ENCODE peak calls at places on chromosomes 4 and X, in eight cellular contexts. Q, E, U, Y, I, L, R and J are unnamed samples.

GRCh38 chr4:64935469-64936001 is 526.3 kb upstream of the TECRL start:
- DNase-seq in Q (no peak), E (no peak), U (no peak), Y (no peak), I (no peak), L (no peak), R (no peak), J (no peak)

GRCh38 chrX:104166735-104167436 is 633 bp downstream of the FAM199X start:
- DNase-seq in Q (no peak), E (no peak), U (no peak), Y (no peak), I (no peak), L (no peak), R (no peak), J (no peak)

GRCh38 chr4:73894021-73894420 is 24.8 kb downstream of the CXCL1 start:
- DNase-seq in Q (no peak), E (no peak), U (no peak), Y (no peak), I (no peak), L (no peak), R (no peak), J (no peak)

GRCh38 chrX:137568741-137569469 is 3.0 kb downstream of the ZIC3 start:
- DNase-seq in Q (no peak), E (no peak), U (no peak), Y (no peak), I (no peak), L (no peak), R (no peak), J (no peak)

GRCh38 chrX:69109706-69110635 is 55.3 kb downstream of the PJA1 start:
- DNase-seq in Q (no peak), E (no peak), U (no peak), Y (no peak), I (no peak), L (no peak), R (no peak), J (no peak)

GRCh38 chr4:8188743-8189550 is 10.1 kb upstream of the SH3TC1 start:
- DNase-seq in Q (no peak), E (no peak), U (peak; percentile 57), Y (no peak), I (peak; percentile 58), L (no peak), R (peak; percentile 72), J (peak; percentile 82)

GRCh38 chr4:185128272-185129119 is 14.6 kb upstream of the SLC25A4 start:
- DNase-seq in Q (peak; percentile 70), E (peak; percentile 13), U (peak; percentile 47), Y (peak; percentile 16), I (no peak), L (no peak), R (peak; percentile 26), J (no peak)

GRCh38 chrX:110675866-110676265 is 119.8 kb downstream of the CHRDL1 start:
- DNase-seq in Q (no peak), E (no peak), U (no peak), Y (no peak), I (peak; percentile 18), L (no peak), R (no peak), J (no peak)

GRCh38 chr4:55396305-55397023 is 707 bp downstream of the TMEM165 start:
- DNase-seq in Q (peak; percentile 76), E (peak; percentile 19), U (peak; percentile 39), Y (peak; percentile 24), I (no peak), L (peak; percentile 9), R (peak; percentile 47), J (peak; percentile 46)

GRCh38 chr4:88937081-88937480 is 119.9 kb downstream of the FAM13A start:
- DNase-seq in Q (no peak), E (no peak), U (no peak), Y (no peak), I (no peak), L (no peak), R (no peak), J (no peak)

GRCh38 chrX:55867254-55867653 is 149.7 kb downstream of the RRAGB start:
- DNase-seq in Q (no peak), E (no peak), U (no peak), Y (no peak), I (no peak), L (no peak), R (no peak), J (no peak)

GRCh38 chrX:96424007-96424406 is 260.6 kb upstream of the DIAPH2 start:
- DNase-seq in Q (no peak), E (no peak), U (no peak), Y (no peak), I (no peak), L (no peak), R (no peak), J (no peak)

GRCh38 chr4:1577818-1578217 is 106.3 kb downstream of the FAM53A start:
- DNase-seq in Q (no peak), E (no peak), U (no peak), Y (no peak), I (no peak), L (no peak), R (no peak), J (no peak)

GRCh38 chrX:67503453-67503852 is 40.4 kb upstream of the AR start:
- DNase-seq in Q (no peak), E (no peak), U (no peak), Y (no peak), I (no peak), L (no peak), R (no peak), J (no peak)

GRCh38 chr4:87886083-87886482 is 53.3 kb downstream of the MEPE start:
- DNase-seq in Q (no peak), E (no peak), U (no peak), Y (no peak), I (no peak), L (no peak), R (no peak), J (no peak)

GRCh38 chr4:23006756-23007155 is 314.0 kb downstream of the GBA3 start:
- DNase-seq in Q (no peak), E (no peak), U (no peak), Y (no peak), I (no peak), L (no peak), R (no peak), J (no peak)

GRCh38 chr4:151730003-151730559 is 30.7 kb downstream of the GATB start:
- DNase-seq in Q (no peak), E (no peak), U (no peak), Y (no peak), I (no peak), L (no peak), R (no peak), J (no peak)

GRCh38 chr4:181952478-181952877 is 290.7 kb upstream of the TENM3 start:
- DNase-seq in Q (no peak), E (no peak), U (no peak), Y (no peak), I (peak; percentile 62), L (no peak), R (peak; percentile 33), J (no peak)

GRCh38 chr4:114600066-114600552 is 1.5 kb downstream of the UGT8 start:
- DNase-seq in Q (no peak), E (no peak), U (no peak), Y (no peak), I (no peak), L (no peak), R (no peak), J (no peak)

GRCh38 chr4:166198041-166198440 is 325.0 kb downstream of the TLL1 start:
- DNase-seq in Q (no peak), E (no peak), U (no peak), Y (no peak), I (no peak), L (no peak), R (no peak), J (no peak)

GRCh38 chr4:7365472-7366179 is 69.1 kb downstream of the PSAPL1 start:
- DNase-seq in Q (peak; percentile 30), E (no peak), U (peak; percentile 77), Y (no peak), I (no peak), L (no peak), R (peak; percentile 16), J (no peak)

GRCh38 chr4:87913871-87914270 is 61.6 kb upstream of the SPP1 start:
- DNase-seq in Q (no peak), E (no peak), U (no peak), Y (no peak), I (no peak), L (no peak), R (no peak), J (no peak)

GRCh38 chrX:311156-312129 is 7.2 kb downstream of the GTPBP6 start:
- DNase-seq in Q (peak; percentile 38), E (no peak), U (peak; percentile 22), Y (no peak), I (no peak), L (no peak), R (no peak), J (no peak)

GRCh38 chrX:130299279-130300009 is 30.7 kb upstream of the ZNF280C start:
- DNase-seq in Q (no peak), E (no peak), U (no peak), Y (no peak), I (no peak), L (no peak), R (peak; percentile 16), J (peak; percentile 44)

GRCh38 chr4:48653217-48654014 is 126.7 kb downstream of the FRYL start:
- DNase-seq in Q (peak; percentile 51), E (peak; percentile 11), U (peak; percentile 66), Y (peak; percentile 10), I (no peak), L (peak; percentile 31), R (peak; percentile 17), J (no peak)

GRCh38 chrX:37454537-37455285 is 105.5 kb downstream of the PRRG1 start:
- DNase-seq in Q (no peak), E (no peak), U (no peak), Y (no peak), I (no peak), L (no peak), R (peak; percentile 2), J (no peak)

GRCh38 chr4:89834486-89835209 is 2.3 kb downstream of the SNCA start:
- DNase-seq in Q (no peak), E (no peak), U (no peak), Y (no peak), I (no peak), L (no peak), R (no peak), J (no peak)

GRCh38 chrX:13506574-13506973 is 62.8 kb upstream of the EGFL6 start:
- DNase-seq in Q (peak; percentile 62), E (peak; percentile 11), U (no peak), Y (peak; percentile 33), I (no peak), L (peak; percentile 25), R (peak; percentile 25), J (peak; percentile 48)

GRCh38 chr4:148041606-148042324 is 309.9 kb downstream of the ARHGAP10 start:
- DNase-seq in Q (no peak), E (no peak), U (no peak), Y (no peak), I (no peak), L (no peak), R (no peak), J (no peak)

GRCh38 chr4:6674500-6675149 is 19.1 kb upstream of the S100P start:
- DNase-seq in Q (no peak), E (peak; percentile 51), U (peak; percentile 55), Y (no peak), I (no peak), L (peak; percentile 54), R (peak; percentile 61), J (peak; percentile 58)

GRCh38 chr4:150402968-150403367 is 179.0 kb upstream of the MAB21L2 start:
- DNase-seq in Q (peak; percentile 39), E (no peak), U (peak; percentile 39), Y (peak; percentile 4), I (peak; percentile 35), L (no peak), R (peak; percentile 85), J (peak; percentile 89)

GRCh38 chr4:55654131-55654530 is 18.0 kb upstream of the NMU start:
- DNase-seq in Q (no peak), E (no peak), U (no peak), Y (no peak), I (no peak), L (no peak), R (no peak), J (no peak)

GRCh38 chr4:99209671-99210070 is 9.4 kb downstream of the ADH6 start:
- DNase-seq in Q (no peak), E (no peak), U (no peak), Y (no peak), I (no peak), L (no peak), R (no peak), J (no peak)

GRCh38 chrX:153592966-153593688 is 5.8 kb downstream of the CCNQ start:
- DNase-seq in Q (no peak), E (no peak), U (no peak), Y (no peak), I (no peak), L (no peak), R (peak; percentile 25), J (no peak)